ENCODE peak calls at places on chromosomes 4 and X, in nine cellular contexts. G, Q, S, W, I, R, K, F and U are unnamed samples.

GRCh38 chr4:6001965-6002833 is 16.0 kb downstream of the C4orf50 start:
- DNase-seq in I (no peak), S (no peak), F (no peak), G (no peak), Q (no peak), W (no peak), K (no peak), R (no peak), U (no peak)

GRCh38 chrX:98362630-98363029 is 1478.9 kb downstream of the RPA4 start:
- DNase-seq in W (no peak), Q (no peak), S (no peak), G (no peak), K (no peak), I (no peak), F (no peak), R (no peak), U (no peak)

GRCh38 chr4:102454278-102454677 is 46.9 kb upstream of the NFKB1 start:
- DNase-seq in F (no peak), G (no peak), R (no peak), Q (no peak), W (no peak), S (no peak), K (no peak), I (no peak), U (no peak)

GRCh38 chr4:23324291-23324690 is 565.6 kb downstream of the PPARGC1A start:
- DNase-seq in Q (peak), S (no peak), R (no peak), W (no peak), I (no peak), K (no peak), F (no peak), G (no peak), U (no peak)

GRCh38 chr4:10105421-10105820 is 11.2 kb downstream of the WDR1 start:
- DNase-seq in I (no peak), G (no peak), S (no peak), W (no peak), F (peak), K (no peak), Q (no peak), R (no peak), U (no peak)

GRCh38 chr4:57147335-57148060 is 37.3 kb upstream of the IGFBP7 start:
- DNase-seq in K (no peak), W (no peak), R (no peak), F (peak), Q (peak), S (no peak), G (peak), I (no peak), U (no peak)

GRCh38 chrX:8404443-8404842 is 60.2 kb upstream of the VCX3B start:
- DNase-seq in R (no peak), I (no peak), K (no peak), S (no peak), G (peak), W (no peak), Q (peak), F (no peak), U (no peak)

GRCh38 chrX:123807825-123808416 is 51.9 kb upstream of the XIAP start:
- DNase-seq in G (no peak), I (no peak), Q (peak), R (no peak), W (peak), F (peak), K (no peak), S (no peak), U (no peak)

GRCh38 chr4:138199568-138200235 is 42.4 kb downstream of the SLC7A11 start:
- DNase-seq in W (no peak), I (no peak), G (no peak), Q (peak), S (no peak), K (no peak), F (peak), R (no peak), U (no peak)